ENCODE peak calls at places on chromosomes 16 and 17, in seven cellular contexts. E is H1, N is IMR-90, A is cardiac muscle cell, S is ovary, Z is brain microvascular endothelial cell, O is RWPE1. X is an unnamed sample.
A peak's percentile ranks its signal among the peaks of the same experiment; 100 is the strongest.

GRCh38 chr16:35731341-35732040 is 2272.1 kb downstream of the TP53TG3F start:
- DNase-seq in N (no peak), O (no peak), E (no peak), Z (no peak), A (no peak), S (no peak), X (no peak)

GRCh38 chr17:41775394-41776226 is 10.9 kb downstream of the JUP start:
- DNase-seq in Z (no peak), N (no peak), O (no peak), A (no peak), S (no peak), E (peak; percentile 58), X (peak; percentile 66)

GRCh38 chr17:38921756-38922411 is 3.5 kb upstream of the LASP1NB start:
- DNase-seq in A (no peak), E (peak; percentile 48), O (no peak), N (no peak), Z (no peak), S (no peak), X (no peak)

GRCh38 chr16:56347670-56348069 is 77.7 kb downstream of the AMFR start:
- DNase-seq in N (no peak), Z (no peak), A (no peak), O (no peak), E (no peak), S (no peak), X (peak; percentile 33)

GRCh38 chr17:51230306-51230705 is 29.5 kb downstream of the MBTD1 start:
- DNase-seq in E (no peak), Z (no peak), N (peak; percentile 8), A (no peak), S (no peak), O (no peak), X (no peak)

GRCh38 chr17:4492762-4493561 is 5.7 kb upstream of the SPNS2 start:
- DNase-seq in N (peak; percentile 28), A (peak; percentile 86), S (peak; percentile 56), O (peak; percentile 55), Z (no peak), E (peak; percentile 91), X (no peak)

GRCh38 chr17:28579526-28579925 is 2.8 kb upstream of the ALDOC start:
- DNase-seq in A (no peak), Z (no peak), S (no peak), N (no peak), O (no peak), E (no peak), X (no peak)

GRCh38 chr17:48611681-48612455 is 1.1 kb upstream of the HOXB7 start:
- DNase-seq in S (no peak), A (no peak), Z (no peak), E (no peak), O (no peak), N (no peak), X (no peak)

GRCh38 chr16:54987081-54987480 is 56.4 kb downstream of the IRX5 start:
- DNase-seq in Z (no peak), S (no peak), A (no peak), O (no peak), E (no peak), N (no peak), X (peak; percentile 52)

GRCh38 chr17:81315170-81315884 is 20.2 kb upstream of the SLC38A10 start:
- DNase-seq in N (no peak), Z (no peak), O (no peak), A (no peak), E (no peak), S (no peak), X (no peak)

GRCh38 chr17:81302324-81302723 is 7.2 kb upstream of the SLC38A10 start:
- DNase-seq in A (no peak), Z (no peak), E (no peak), N (no peak), S (no peak), O (no peak), X (no peak)

GRCh38 chr16:73916839-73917594 is 379.6 kb upstream of the PSMD7 start:
- DNase-seq in N (no peak), S (no peak), E (no peak), Z (no peak), O (no peak), A (no peak), X (no peak)

GRCh38 chr17:13393841-13394710 is 207.7 kb downstream of the HS3ST3A1 start:
- DNase-seq in N (peak; percentile 94), O (peak; percentile 48), S (no peak), Z (peak; percentile 72), A (peak; percentile 87), E (no peak), X (no peak)

GRCh38 chr16:16830973-16831372 is 452.0 kb downstream of the NPIPA7 start:
- DNase-seq in O (no peak), N (no peak), E (no peak), Z (no peak), S (no peak), A (no peak), X (no peak)

GRCh38 chr16:15777533-15778203 is 79.2 kb downstream of the MYH11 start:
- DNase-seq in E (peak; percentile 51), A (peak; percentile 68), Z (peak; percentile 43), O (peak; percentile 49), S (no peak), N (peak; percentile 61), X (no peak)

GRCh38 chr17:68511254-68511670 is 968 bp upstream of the PRKAR1A start:
- DNase-seq in S (no peak), E (no peak), O (no peak), A (no peak), Z (no peak), N (no peak), X (no peak)

GRCh38 chr17:74818306-74818705 is 41.4 kb downstream of the GRIN2C start:
- DNase-seq in A (no peak), O (no peak), N (no peak), S (no peak), Z (no peak), E (no peak), X (no peak)

GRCh38 chr16:58032710-58033293 is 7.2 kb downstream of the MMP15 start:
- DNase-seq in S (no peak), N (no peak), Z (no peak), O (no peak), E (no peak), A (peak; percentile 96), X (peak; percentile 71)

GRCh38 chr17:40093005-40093579 is 7.3 kb downstream of the NR1D1 start:
- DNase-seq in O (no peak), A (no peak), N (no peak), S (peak; percentile 61), Z (no peak), E (no peak), X (no peak)

GRCh38 chr17:40093580-40094201 is 6.7 kb downstream of the NR1D1 start:
- DNase-seq in S (peak; percentile 37), E (no peak), N (no peak), A (no peak), Z (no peak), O (no peak), X (no peak)

GRCh38 chr17:40091691-40092397 is 8.5 kb downstream of the NR1D1 start:
- DNase-seq in O (no peak), N (no peak), S (peak; percentile 61), A (no peak), E (no peak), Z (no peak), X (no peak)

GRCh38 chr17:40090234-40091111 is 9.9 kb downstream of the NR1D1 start:
- DNase-seq in E (no peak), A (no peak), S (peak; percentile 65), O (no peak), Z (no peak), N (no peak), X (no peak)

DNA sequence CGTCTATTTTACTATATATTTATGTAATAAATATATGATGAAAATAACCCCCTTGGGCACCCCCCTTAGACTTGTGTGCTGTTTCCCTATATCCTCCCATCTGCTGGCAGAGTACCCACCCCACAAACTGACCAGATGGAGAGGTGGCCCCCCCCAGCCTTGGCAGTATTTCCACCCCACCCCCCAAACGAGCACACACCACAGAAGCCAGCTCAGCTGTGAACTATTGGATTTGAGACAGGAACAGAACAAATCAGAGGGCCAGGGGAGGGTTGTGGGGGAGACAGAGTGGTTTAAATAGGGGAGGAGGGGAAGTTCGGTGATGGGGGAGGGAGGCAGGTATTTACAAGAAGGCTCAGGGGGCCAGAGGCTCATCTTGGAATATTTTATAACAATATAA is 7.8 kb downstream of the NR1D1 start:
- DNase-seq in E (no peak), N (no peak), Z (no peak), O (no peak), A (no peak), S (peak; percentile 64), X (no peak)
- H3K27ac ChIP-seq in E (no peak overlapping the region), N (no peak overlapping the region), Z (no peak overlapping the region), O (peak overlapping the region; percentile 98), A (peak overlapping the region; percentile 70), S (peak overlapping the region; percentile 88), X (peak overlapping the region; percentile 96)

GRCh38 chr17:78828470-78829185 is 12.0 kb downstream of the USP36 start:
- DNase-seq in A (no peak), S (no peak), Z (peak; percentile 73), N (peak; percentile 78), O (peak; percentile 41), E (no peak), X (no peak)
- TF ChIP-seq CTCF in A (peak; percentile 34), S (no peak), Z (peak; percentile 81), N (peak; percentile 65), O (no peak), E (peak; percentile 29), X (no peak)

DNA sequence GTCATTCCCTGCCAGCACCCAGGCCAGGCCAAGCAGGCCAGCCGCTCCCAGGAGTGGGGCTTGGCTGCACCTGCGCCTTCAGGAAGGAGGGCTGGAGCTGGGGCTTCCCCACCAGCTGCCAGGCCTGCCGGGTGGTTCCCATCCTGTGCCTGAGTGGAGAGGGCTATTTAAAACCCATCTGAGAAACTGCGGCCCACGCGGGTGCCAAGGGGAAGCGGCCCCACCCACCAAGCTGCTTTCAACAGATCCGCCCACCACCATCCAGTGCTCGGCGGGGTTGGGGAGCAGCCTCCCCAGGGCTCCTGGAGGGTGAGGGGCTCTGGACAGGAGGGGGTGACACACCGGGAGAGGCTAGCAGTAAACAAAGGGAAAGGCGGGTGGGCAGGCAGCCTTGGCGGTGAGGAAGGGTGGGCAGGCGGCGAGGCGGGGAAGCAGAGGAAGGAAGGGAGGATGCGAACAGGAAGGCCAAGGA is 3.6 kb downstream of the NTHL1 start:
- DNase-seq in O (no peak), S (no peak), E (no peak), N (no peak), Z (no peak), A (no peak), X (peak; percentile 78)
- H3K27ac ChIP-seq in O (peak overlapping the region; percentile 22), S (no peak overlapping the region), E (no peak overlapping the region), N (no peak overlapping the region), Z (no peak overlapping the region), A (no peak overlapping the region), X (peak overlapping the region; percentile 57)

GRCh38 chr17:50149099-50149424 is 1.4 kb downstream of the PPP1R9B start:
- DNase-seq in A (no peak), Z (no peak), O (no peak), E (no peak), S (no peak), N (no peak), X (no peak)

GRCh38 chr17:50150354-50151040 is at the start of gene PPP1R9B:
- DNase-seq in N (no peak), O (no peak), E (no peak), S (no peak), A (no peak), Z (no peak), X (no peak)

GRCh38 chr17:50148226-50149098 is 2.0 kb downstream of the PPP1R9B start:
- DNase-seq in Z (no peak), S (peak; percentile 76), E (no peak), O (peak; percentile 92), N (peak; percentile 39), A (no peak), X (no peak)

GRCh38 chr17:50151041-50151936 is 812 bp upstream of the PPP1R9B start:
- DNase-seq in E (peak; percentile 90), S (peak; percentile 88), A (peak; percentile 95), O (peak; percentile 91), Z (peak; percentile 81), N (peak; percentile 89), X (peak; percentile 93)

GRCh38 chr17:50149425-50150353 is 788 bp downstream of the PPP1R9B start:
- DNase-seq in Z (no peak), A (peak; percentile 78), S (no peak), E (no peak), O (no peak), N (peak; percentile 48), X (no peak)
- TF ChIP-seq CTCF in Z (peak; percentile 1), A (no peak), S (peak; percentile 41), E (no peak), O (no peak), N (no peak), X (no peak)